ENCODE peak calls at places on chromosomes 16 and 17, in eight cellular contexts. Y is T-cell, A is mucosa of descending colon, M is fibroblast of pulmonary artery, X is T-helper 17 cell, P is retina, R is cardiac fibroblast, D is substantia nigra. K is an unnamed sample.

GRCh38 chr17:31596382-31597323 is 205.2 kb downstream of the RAB11FIP4 start:
- DNase-seq in Y (no peak), A (peak), M (peak), X (no peak), P (peak), R (peak), D (peak), K (no peak)

GRCh38 chr17:19409509-19409908 is 1.5 kb upstream of the RNF112 start:
- DNase-seq in Y (no peak), A (no peak), M (no peak), X (no peak), P (no peak), R (peak), D (no peak), K (no peak)

GRCh38 chr17:40538019-40538935 is 27.0 kb downstream of the CCR7 start:
- DNase-seq in Y (no peak), A (peak), M (no peak), X (no peak), P (no peak), R (no peak), D (peak), K (no peak)

GRCh38 chr17:14922421-14922820 is 342.7 kb downstream of the PMP22 start:
- DNase-seq in Y (no peak), A (no peak), M (peak), X (no peak), P (no peak), R (peak), D (no peak), K (no peak)

GRCh38 chr16:58684001-58684353 is 593 bp downstream of the SLC38A7 start:
- DNase-seq in Y (no peak), A (no peak), M (peak), X (no peak), P (no peak), R (peak), D (no peak), K (no peak)

GRCh38 chr17:2410951-2411350 is 10.1 kb upstream of the MNT start:
- DNase-seq in Y (no peak), A (peak), M (no peak), X (no peak), P (no peak), R (no peak), D (no peak), K (no peak)

GRCh38 chr17:52505601-52506000 is 347.1 kb upstream of the CA10 start:
- DNase-seq in Y (no peak), A (no peak), M (no peak), X (no peak), P (no peak), R (no peak), D (no peak), K (no peak)

GRCh38 chr16:73298562-73298961 is 250.6 kb upstream of the ZFHX3 start:
- DNase-seq in Y (no peak), A (no peak), M (peak), X (no peak), P (no peak), R (peak), D (no peak), K (no peak)

GRCh38 chr17:57600092-57600491 is 145.0 kb downstream of the CCDC182 start:
- DNase-seq in Y (peak), A (no peak), M (no peak), X (no peak), P (no peak), R (no peak), D (no peak), K (peak)

GRCh38 chr16:72501739-72502653 is 330.0 kb upstream of the PMFBP1 start:
- DNase-seq in Y (peak), A (no peak), M (peak), X (no peak), P (peak), R (peak), D (peak), K (peak)

GRCh38 chr17:51427259-51428255 is 167.2 kb downstream of the UTP18 start:
- DNase-seq in Y (peak), A (no peak), M (no peak), X (peak), P (no peak), R (no peak), D (no peak), K (peak)

GRCh38 chr17:27303734-27304133 is 9.8 kb downstream of the WSB1 start:
- DNase-seq in Y (no peak), A (no peak), M (no peak), X (no peak), P (no peak), R (no peak), D (no peak), K (no peak)

GRCh38 chr16:17776888-17777287 is 306.1 kb upstream of the XYLT1 start:
- DNase-seq in Y (no peak), A (no peak), M (no peak), X (no peak), P (no peak), R (no peak), D (peak), K (no peak)

K was measured in Jurkat, Clone E6-1.